ENCODE peak calls at places on chromosomes 6 and 20, in six cellular contexts. C is kidney glomerular epithelial cell; T is NCI-H446 treated with DMSO at 0.1 percent for 48 hours; B is AG09309; U is stimulated activated CD4-positive, alpha-beta T cell treated with anti-CD3 and anti-CD28 coated beads, Interleukin-12 subunit alpha, Interleukin-12 subunit beta, amount 100 ng/mL, for 48 hours; S is A549. W is an unnamed sample.

GRCh38 chr6:125787791-125788190 is 3.0 kb upstream of the NCOA7 start:
- DNase-seq in C (no peak), B (no peak), S (no peak), U (no peak), T (no peak), W (no peak)

GRCh38 chr6:156109713-156110112 is 654.1 kb upstream of the NOX3 start:
- DNase-seq in S (no peak), U (no peak), C (no peak), T (no peak), B (no peak), W (no peak)

GRCh38 chr20:60262967-60263603 is 304.9 kb downstream of the CDH26 start:
- DNase-seq in C (no peak), T (no peak), S (peak; percentile 30), B (no peak), U (peak; percentile 40), W (peak; percentile 39)

GRCh38 chr6:422423-423061 is 31.0 kb downstream of the IRF4 start:
- DNase-seq in U (no peak), T (no peak), B (peak; percentile 57), S (peak; percentile 96), C (peak; percentile 97), W (no peak)

GRCh38 chr6:123393333-123393732 is 243.4 kb downstream of the TRDN start:
- DNase-seq in T (peak; percentile 70), B (no peak), U (no peak), S (no peak), C (no peak), W (no peak)

GRCh38 chr6:81977488-81977887 is 225.0 kb upstream of the TENT5A start:
- DNase-seq in T (no peak), S (no peak), C (peak; percentile 23), B (no peak), U (no peak), W (no peak)

GRCh38 chr6:70884074-70884983 is 72.5 kb downstream of the B3GAT2 start:
- DNase-seq in B (peak; percentile 8), C (peak; percentile 62), U (peak; percentile 62), T (no peak), S (peak; percentile 57), W (peak; percentile 58)

GRCh38 chr6:136775081-136775480 is 17.2 kb downstream of the MAP3K5 start:
- DNase-seq in T (no peak), C (no peak), B (no peak), U (no peak), S (no peak), W (no peak)

GRCh38 chr6:137904822-137905617 is 38.0 kb downstream of the TNFAIP3 start:
- DNase-seq in S (no peak), U (peak; percentile 85), C (peak; percentile 21), B (no peak), T (no peak), W (no peak)

GRCh38 chr20:31608256-31608980 is 3.3 kb downstream of the ID1 start:
- DNase-seq in B (no peak), S (peak; percentile 95), C (peak; percentile 92), T (peak; percentile 62), U (no peak), W (peak; percentile 84)

GRCh38 chr6:5271926-5272325 is 10.6 kb downstream of the FARS2 start:
- DNase-seq in U (no peak), C (no peak), S (no peak), B (no peak), T (no peak), W (no peak)

GRCh38 chr6:6699741-6700367 is 111.3 kb downstream of the LY86 start:
- DNase-seq in B (peak; percentile 84), C (peak; percentile 83), T (peak; percentile 75), U (no peak), S (peak; percentile 43), W (no peak)

GRCh38 chr6:89689732-89690131 is 51.2 kb upstream of the LYRM2 start:
- DNase-seq in U (no peak), T (no peak), S (no peak), B (no peak), C (no peak), W (peak; percentile 90)

GRCh38 chr6:111057074-111057752 is 30.1 kb upstream of the SLC16A10 start:
- DNase-seq in T (peak; percentile 60), C (peak; percentile 38), U (no peak), B (peak; percentile 16), S (peak; percentile 39), W (no peak)

GRCh38 chr20:48926816-48927215 is 5.3 kb downstream of the ARFGEF2 start:
- DNase-seq in S (no peak), T (no peak), B (no peak), C (no peak), U (no peak), W (no peak)

GRCh38 chr20:60583741-60584140 is 625.5 kb downstream of the CDH26 start:
- DNase-seq in C (no peak), B (no peak), T (no peak), U (no peak), S (no peak), W (no peak)

GRCh38 chr6:99013145-99013544 is 65.4 kb upstream of the FBXL4 start:
- DNase-seq in T (no peak), U (no peak), C (peak; percentile 88), B (peak; percentile 45), S (no peak), W (no peak)

GRCh38 chr20:3730803-3731370 is 1.6 kb upstream of the HSPA12B start:
- DNase-seq in B (no peak), T (no peak), C (no peak), S (no peak), U (no peak), W (no peak)

GRCh38 chr6:13383280-13384163 is 55.2 kb upstream of the TBC1D7 start:
- DNase-seq in B (no peak), T (no peak), U (no peak), S (no peak), C (peak; percentile 51), W (no peak)

GRCh38 chr6:116016846-116017545 is 43.7 kb downstream of the FRK start:
- DNase-seq in S (no peak), U (no peak), T (no peak), B (no peak), C (no peak), W (no peak)

GRCh38 chr6:15554728-15555100 is 108.1 kb downstream of the DTNBP1 start:
- DNase-seq in S (no peak), T (no peak), B (no peak), C (no peak), U (no peak), W (no peak)

GRCh38 chr6:96345501-96345900 is 176.1 kb upstream of the UFL1 start:
- DNase-seq in B (no peak), C (no peak), T (no peak), U (no peak), S (no peak), W (no peak)

GRCh38 chr20:37535443-37536132 is 7.9 kb upstream of the BLCAP start:
- DNase-seq in S (no peak), C (no peak), U (no peak), T (no peak), B (no peak), W (no peak)

GRCh38 chr6:160992323-160993314 is 1.1 kb downstream of the MAP3K4 start:
- DNase-seq in B (no peak), S (peak; percentile 51), T (peak; percentile 56), U (peak; percentile 20), C (peak; percentile 73), W (no peak)

GRCh38 chr6:129523814-129524213 is 186.2 kb downstream of the ARHGAP18 start:
- DNase-seq in B (no peak), T (no peak), C (no peak), S (no peak), U (no peak), W (no peak)

GRCh38 chr6:24205020-24205492 is 79.0 kb downstream of the NRSN1 start:
- DNase-seq in B (no peak), U (peak; percentile 26), T (peak; percentile 23), C (peak; percentile 20), S (peak; percentile 6), W (no peak)

GRCh38 chr20:35953411-35954199 is 697 bp downstream of the SCAND1 start:
- DNase-seq in B (no peak), C (peak; percentile 15), U (peak; percentile 44), T (no peak), S (peak; percentile 25), W (no peak)

GRCh38 chr6:132063738-132064137 is 112.6 kb upstream of the CCN2 start:
- DNase-seq in C (peak; percentile 91), S (peak; percentile 17), U (no peak), T (no peak), B (no peak), W (no peak)

GRCh38 chr6:113287396-113287795 is 569.7 kb upstream of the MARCKS start:
- DNase-seq in T (no peak), C (no peak), B (no peak), U (no peak), S (no peak), W (no peak)

GRCh38 chr6:75926293-75927168 is 145.9 kb downstream of the IMPG1 start:
- DNase-seq in B (no peak), S (no peak), C (no peak), U (no peak), T (no peak), W (no peak)